ENCODE peak calls at places on chromosomes 7 and 10, in four cellular contexts. A is suprapubic skin, N is K562, V is sigmoid colon. E is an unnamed sample.
A peak's percentile ranks its signal among the peaks of the same experiment; 100 is the strongest.

GRCh38 chr10:87058171-87058570 is 36.5 kb downstream of the GLUD1 start:
- DNase-seq in V (no peak), N (no peak), A (no peak), E (no peak)

GRCh38 chr7:90592036-90592435 is 4.1 kb upstream of the CDK14 start:
- DNase-seq in A (no peak), N (no peak), V (no peak), E (no peak)

GRCh38 chr7:27141591-27142561 is 1.6 kb downstream of the HOXA5 start:
- DNase-seq in V (no peak), A (no peak), N (no peak), E (no peak)

GRCh38 chr10:26622891-26623290 is 74.6 kb upstream of the PDSS1 start:
- DNase-seq in V (no peak), A (no peak), N (no peak), E (no peak)

GRCh38 chr7:116525913-116526857 is 1.3 kb downstream of the CAV1 start:
- DNase-seq in V (peak; percentile 93), A (peak; percentile 85), N (peak; percentile 88), E (peak; percentile 88)

GRCh38 chr7:121530251-121531174 is 134.4 kb upstream of the FAM3C start:
- DNase-seq in A (no peak), N (no peak), V (no peak), E (peak; percentile 16)

GRCh38 chr7:102080003-102080361 is 206.7 kb upstream of the SH2B2 start:
- DNase-seq in A (no peak), V (no peak), N (peak; percentile 20), E (no peak)

GRCh38 chr7:118626739-118627138 is 402.2 kb downstream of the ANKRD7 start:
- DNase-seq in N (no peak), V (no peak), A (no peak), E (no peak)

GRCh38 chr7:19988860-19989259 is 215.4 kb upstream of the TMEM196 start:
- DNase-seq in A (no peak), V (no peak), N (no peak), E (no peak)

GRCh38 chr7:36175872-36176271 is 22.8 kb downstream of the EEPD1 start:
- DNase-seq in N (no peak), A (no peak), V (peak; percentile 81), E (no peak)

GRCh38 chr10:43210556-43210955 is 56.3 kb downstream of the RASGEF1A start:
- DNase-seq in A (peak; percentile 37), N (no peak), V (peak; percentile 56), E (no peak)

GRCh38 chr7:97116308-97116707 is 1.2 kb upstream of the SDHAF3 start:
- DNase-seq in N (no peak), V (no peak), A (no peak), E (no peak)

GRCh38 chr10:70084189-70084588 is 31.5 kb downstream of the MACROH2A2 start:
- DNase-seq in A (no peak), V (no peak), N (no peak), E (no peak)

GRCh38 chr10:21524526-21525366 is 736 bp downstream of the SKIDA1 start:
- DNase-seq in V (no peak), N (peak; percentile 47), A (no peak), E (no peak)

GRCh38 chr10:77556990-77557601 is 80.5 kb downstream of the KCNMA1 start:
- DNase-seq in A (no peak), N (no peak), V (no peak), E (no peak)

GRCh38 chr10:77560471-77560870 is 77.1 kb downstream of the KCNMA1 start:
- DNase-seq in A (no peak), V (peak; percentile 21), N (no peak), E (no peak)

GRCh38 chr10:77562742-77563141 is 74.9 kb downstream of the KCNMA1 start:
- DNase-seq in V (no peak), A (no peak), N (no peak), E (no peak)

GRCh38 chr10:77563638-77564270 is 73.9 kb downstream of the KCNMA1 start:
- DNase-seq in A (no peak), N (no peak), V (no peak), E (no peak)

GRCh38 chr10:77560052-77560451 is 77.6 kb downstream of the KCNMA1 start:
- DNase-seq in N (no peak), V (no peak), A (no peak), E (no peak)
- TF ChIP-seq POLR2AphosphoS5 in N (no peak), V (no peak), A (no peak), E (no peak)

DNA sequence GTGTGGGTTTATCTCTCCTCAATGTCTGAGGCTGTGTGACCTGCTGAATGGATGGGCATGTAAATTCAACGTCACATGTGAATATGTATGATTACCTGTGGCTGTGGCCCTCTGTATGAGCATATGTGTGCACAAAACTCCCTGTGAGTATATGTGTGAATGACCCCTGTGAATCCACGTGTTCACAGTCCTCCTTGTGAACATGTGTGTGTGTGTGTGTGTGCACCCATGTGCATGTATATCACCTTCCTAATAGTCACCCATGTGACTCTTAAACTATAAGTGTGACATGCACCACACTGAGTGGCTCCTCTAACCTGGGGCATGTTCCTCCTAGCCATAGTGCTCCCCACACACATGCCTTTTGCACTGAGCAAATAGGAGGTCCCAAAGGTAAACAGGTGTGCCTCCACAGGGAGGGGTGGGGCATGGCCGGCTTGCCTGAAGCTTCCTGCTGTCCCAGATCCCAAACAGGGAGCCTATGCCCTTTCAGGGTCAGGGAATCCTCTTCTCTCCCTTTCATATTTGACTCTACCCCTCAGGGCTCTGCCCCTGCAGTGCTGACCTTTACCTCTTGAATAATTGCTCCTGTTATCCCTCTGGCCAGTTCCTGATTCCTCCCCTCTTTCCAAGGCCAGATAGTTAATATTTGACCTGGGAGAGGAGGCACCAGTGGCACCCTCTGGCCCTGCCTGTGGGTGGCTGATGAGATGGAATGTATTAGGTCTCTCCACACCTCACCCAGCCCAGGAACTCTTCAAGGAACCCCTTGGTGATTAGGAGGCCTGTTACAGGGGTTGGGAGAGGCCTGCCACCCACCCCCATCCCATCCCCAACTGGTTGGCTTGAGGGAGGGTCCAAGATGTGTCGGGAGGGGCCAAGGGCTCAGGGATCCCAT is 1.9 kb downstream of the SEMA4G start:
- DNase-seq in N (no peak), V (peak; percentile 41), A (peak; percentile 24), E (no peak)
- TF ChIP-seq POLR2A in N (no peak), V (no peak), A (no peak), E (no peak)

DNA sequence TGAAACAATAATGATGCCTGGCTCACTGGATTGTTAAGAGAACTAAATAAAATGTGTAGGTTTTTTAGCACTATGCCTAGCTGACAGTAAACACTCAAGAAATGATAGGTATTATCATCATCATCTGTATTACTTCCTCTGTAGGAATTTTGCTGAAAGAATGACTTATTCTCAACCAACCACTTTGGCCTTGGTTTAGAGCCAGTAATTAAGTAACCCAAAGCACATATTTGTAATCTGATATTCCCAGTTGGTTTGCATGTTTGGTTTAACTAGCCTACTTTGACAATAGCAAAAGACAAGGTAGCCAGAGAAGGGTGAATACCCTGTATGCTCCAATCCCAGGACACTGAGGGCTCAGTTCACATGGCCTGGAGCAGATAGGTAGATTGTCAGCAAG is 34.4 kb downstream of the BCAP29 start:
- DNase-seq in V (no peak), N (no peak), A (no peak), E (no peak)
- TF ChIP-seq POLR2AphosphoS5 in V (no peak), N (no peak), A (no peak), E (no peak)

GRCh38 chr7:132492841-132493445 is 83.3 kb downstream of the PLXNA4 start:
- DNase-seq in V (no peak), N (no peak), A (no peak), E (no peak)

GRCh38 chr7:132497098-132497497 is 79.2 kb downstream of the PLXNA4 start:
- DNase-seq in A (no peak), N (no peak), V (no peak), E (no peak)

GRCh38 chr7:132498319-132498718 is 78.0 kb downstream of the PLXNA4 start:
- DNase-seq in N (no peak), V (no peak), A (no peak), E (no peak)

GRCh38 chr7:132494474-132494873 is 81.8 kb downstream of the PLXNA4 start:
- DNase-seq in A (no peak), V (no peak), N (no peak), E (no peak)

GRCh38 chr7:132495931-132496330 is 80.3 kb downstream of the PLXNA4 start:
- DNase-seq in N (no peak), A (no peak), V (no peak), E (no peak)
- TF ChIP-seq POLR2A in N (no peak), A (no peak), V (no peak), E (no peak)

E was measured in GM12891.